ENCODE peak calls at places on chromosomes 11 and 22, in eight cellular contexts. One of them, this sample, is unnamed.

GRCh38 chr11:130522284-130522961 is 74.0 kb downstream of the ADAMTS15 start:
- DNase-seq in Peyer's patch: peak; percentile 32
- DNase-seq in H54: peak; percentile 73
- DNase-seq in A549: peak; percentile 81
- DNase-seq in suprapubic skin: peak; percentile 94
- DNase-seq in uterus: peak; percentile 95
- DNase-seq in GM12891: no peak
- DNase-seq in transverse colon: peak; percentile 76
- DNase-seq in this sample: no peak

GRCh38 chr11:46278387-46279173 is 1.1 kb downstream of the CREB3L1 start:
- DNase-seq in H54: peak; percentile 82
- DNase-seq in GM12891: no peak
- DNase-seq in uterus: peak; percentile 65
- DNase-seq in transverse colon: peak; percentile 79
- DNase-seq in A549: no peak
- DNase-seq in suprapubic skin: no peak
- DNase-seq in Peyer's patch: no peak
- DNase-seq in this sample: no peak

GRCh38 chr11:111512296-111513239 is at the start of gene BTG4:
- DNase-seq in suprapubic skin: no peak
- DNase-seq in GM12891: peak; percentile 35
- DNase-seq in A549: peak; percentile 31
- DNase-seq in H54: no peak
- DNase-seq in Peyer's patch: no peak
- DNase-seq in uterus: no peak
- DNase-seq in transverse colon: peak; percentile 8
- DNase-seq in this sample: peak; percentile 19

GRCh38 chr11:122737951-122738693 is 82.6 kb downstream of the UBASH3B start:
- DNase-seq in suprapubic skin: no peak
- DNase-seq in transverse colon: no peak
- DNase-seq in H54: no peak
- DNase-seq in GM12891: no peak
- DNase-seq in uterus: no peak
- DNase-seq in Peyer's patch: no peak
- DNase-seq in A549: no peak
- DNase-seq in this sample: no peak

GRCh38 chr11:116826751-116827431 is 2.8 kb upstream of the APOC3 start:
- DNase-seq in H54: no peak
- DNase-seq in GM12891: no peak
- DNase-seq in uterus: no peak
- DNase-seq in Peyer's patch: no peak
- DNase-seq in suprapubic skin: no peak
- DNase-seq in transverse colon: no peak
- DNase-seq in A549: no peak
- DNase-seq in this sample: no peak

GRCh38 chr11:125084761-125085231 is 21.7 kb downstream of the SLC37A2 start:
- DNase-seq in suprapubic skin: no peak
- DNase-seq in H54: no peak
- DNase-seq in GM12891: no peak
- DNase-seq in transverse colon: no peak
- DNase-seq in Peyer's patch: no peak
- DNase-seq in uterus: no peak
- DNase-seq in A549: no peak
- DNase-seq in this sample: no peak

GRCh38 chr11:45161252-45162063 is 15.0 kb downstream of the PRDM11 start:
- DNase-seq in GM12891: no peak
- DNase-seq in H54: no peak
- DNase-seq in uterus: no peak
- DNase-seq in transverse colon: no peak
- DNase-seq in A549: no peak
- DNase-seq in Peyer's patch: no peak
- DNase-seq in suprapubic skin: no peak
- DNase-seq in this sample: no peak

GRCh38 chr22:41504397-41504796 is 35.5 kb downstream of the ACO2 start:
- DNase-seq in suprapubic skin: no peak
- DNase-seq in GM12891: no peak
- DNase-seq in uterus: no peak
- DNase-seq in transverse colon: no peak
- DNase-seq in H54: no peak
- DNase-seq in A549: no peak
- DNase-seq in Peyer's patch: no peak
- DNase-seq in this sample: no peak

GRCh38 chr22:18970948-18971315 is 34.8 kb upstream of the PRODH start:
- DNase-seq in uterus: no peak
- DNase-seq in H54: no peak
- DNase-seq in suprapubic skin: no peak
- DNase-seq in GM12891: no peak
- DNase-seq in Peyer's patch: no peak
- DNase-seq in A549: no peak
- DNase-seq in transverse colon: no peak
- DNase-seq in this sample: no peak

GRCh38 chr11:77122576-77123212 is 5.4 kb upstream of the MYO7A start:
- DNase-seq in A549: no peak
- DNase-seq in H54: no peak
- DNase-seq in transverse colon: no peak
- DNase-seq in suprapubic skin: no peak
- DNase-seq in uterus: no peak
- DNase-seq in Peyer's patch: no peak
- DNase-seq in GM12891: no peak
- DNase-seq in this sample: no peak

GRCh38 chr22:27986937-27987336 is 67.9 kb upstream of the PITPNB start:
- DNase-seq in transverse colon: no peak
- DNase-seq in A549: no peak
- DNase-seq in suprapubic skin: no peak
- DNase-seq in uterus: no peak
- DNase-seq in GM12891: no peak
- DNase-seq in Peyer's patch: no peak
- DNase-seq in H54: no peak
- DNase-seq in this sample: no peak

GRCh38 chr11:71203681-71204080 is 48.7 kb downstream of the SHANK2 start:
- DNase-seq in suprapubic skin: no peak
- DNase-seq in transverse colon: no peak
- DNase-seq in uterus: no peak
- DNase-seq in GM12891: no peak
- DNase-seq in H54: no peak
- DNase-seq in A549: no peak
- DNase-seq in Peyer's patch: no peak
- DNase-seq in this sample: no peak

GRCh38 chr22:19822301-19823117 is 32.2 kb downstream of the GNB1L start:
- DNase-seq in A549: no peak
- DNase-seq in Peyer's patch: no peak
- DNase-seq in transverse colon: peak; percentile 3
- DNase-seq in uterus: no peak
- DNase-seq in GM12891: peak; percentile 12
- DNase-seq in H54: no peak
- DNase-seq in suprapubic skin: no peak
- DNase-seq in this sample: peak; percentile 13

GRCh38 chr11:48169259-48169658 is 47.4 kb upstream of the OR4B1 start:
- DNase-seq in GM12891: no peak
- DNase-seq in A549: no peak
- DNase-seq in transverse colon: no peak
- DNase-seq in suprapubic skin: no peak
- DNase-seq in Peyer's patch: no peak
- DNase-seq in uterus: no peak
- DNase-seq in H54: no peak
- DNase-seq in this sample: no peak

GRCh38 chr11:25163421-25163820 is 666.6 kb downstream of the LUZP2 start:
- DNase-seq in suprapubic skin: no peak
- DNase-seq in uterus: no peak
- DNase-seq in GM12891: no peak
- DNase-seq in H54: no peak
- DNase-seq in A549: no peak
- DNase-seq in Peyer's patch: no peak
- DNase-seq in transverse colon: no peak
- DNase-seq in this sample: no peak

GRCh38 chr11:65491614-65492386 is 7.0 kb upstream of the MALAT1 start:
- DNase-seq in GM12891: no peak
- DNase-seq in H54: no peak
- DNase-seq in A549: peak; percentile 96
- DNase-seq in suprapubic skin: peak; percentile 95
- DNase-seq in transverse colon: peak; percentile 90
- DNase-seq in Peyer's patch: no peak
- DNase-seq in uterus: peak; percentile 87
- DNase-seq in this sample: no peak

GRCh38 chr11:65492387-65492636 is 6.5 kb upstream of the MALAT1 start:
- DNase-seq in uterus: no peak
- DNase-seq in suprapubic skin: no peak
- DNase-seq in H54: no peak
- DNase-seq in transverse colon: no peak
- DNase-seq in GM12891: no peak
- DNase-seq in A549: no peak
- DNase-seq in Peyer's patch: no peak
- DNase-seq in this sample: no peak

GRCh38 chr11:65493367-65494176 is 5.3 kb upstream of the MALAT1 start:
- DNase-seq in A549: peak; percentile 95
- DNase-seq in GM12891: no peak
- DNase-seq in H54: no peak
- DNase-seq in suprapubic skin: peak; percentile 95
- DNase-seq in transverse colon: peak; percentile 83
- DNase-seq in Peyer's patch: no peak
- DNase-seq in uterus: peak; percentile 86
- DNase-seq in this sample: no peak

GRCh38 chr11:65491163-65491465 is 7.7 kb upstream of the MALAT1 start:
- DNase-seq in H54: no peak
- DNase-seq in suprapubic skin: peak; percentile 64
- DNase-seq in GM12891: no peak
- DNase-seq in transverse colon: no peak
- DNase-seq in Peyer's patch: no peak
- DNase-seq in A549: no peak
- DNase-seq in uterus: no peak
- DNase-seq in this sample: no peak

GRCh38 chr11:65492637-65493366 is 6.0 kb upstream of the MALAT1 start:
- DNase-seq in uterus: peak; percentile 97
- DNase-seq in GM12891: no peak
- DNase-seq in A549: peak; percentile 91
- DNase-seq in transverse colon: peak; percentile 87
- DNase-seq in H54: no peak
- DNase-seq in suprapubic skin: peak; percentile 93
- DNase-seq in Peyer's patch: no peak
- DNase-seq in this sample: no peak
- TF ChIP-seq POLR2A in uterus: peak; percentile 45
- TF ChIP-seq POLR2A in GM12891: peak; percentile 39
- TF ChIP-seq POLR2A in A549: peak; percentile 37
- TF ChIP-seq POLR2A in transverse colon: peak; percentile 63
- TF ChIP-seq POLR2A in H54: peak; percentile 40
- TF ChIP-seq POLR2A in suprapubic skin: peak; percentile 72
- TF ChIP-seq POLR2A in Peyer's patch: no peak
- TF ChIP-seq POLR2A in this sample: peak; percentile 72

DNA sequence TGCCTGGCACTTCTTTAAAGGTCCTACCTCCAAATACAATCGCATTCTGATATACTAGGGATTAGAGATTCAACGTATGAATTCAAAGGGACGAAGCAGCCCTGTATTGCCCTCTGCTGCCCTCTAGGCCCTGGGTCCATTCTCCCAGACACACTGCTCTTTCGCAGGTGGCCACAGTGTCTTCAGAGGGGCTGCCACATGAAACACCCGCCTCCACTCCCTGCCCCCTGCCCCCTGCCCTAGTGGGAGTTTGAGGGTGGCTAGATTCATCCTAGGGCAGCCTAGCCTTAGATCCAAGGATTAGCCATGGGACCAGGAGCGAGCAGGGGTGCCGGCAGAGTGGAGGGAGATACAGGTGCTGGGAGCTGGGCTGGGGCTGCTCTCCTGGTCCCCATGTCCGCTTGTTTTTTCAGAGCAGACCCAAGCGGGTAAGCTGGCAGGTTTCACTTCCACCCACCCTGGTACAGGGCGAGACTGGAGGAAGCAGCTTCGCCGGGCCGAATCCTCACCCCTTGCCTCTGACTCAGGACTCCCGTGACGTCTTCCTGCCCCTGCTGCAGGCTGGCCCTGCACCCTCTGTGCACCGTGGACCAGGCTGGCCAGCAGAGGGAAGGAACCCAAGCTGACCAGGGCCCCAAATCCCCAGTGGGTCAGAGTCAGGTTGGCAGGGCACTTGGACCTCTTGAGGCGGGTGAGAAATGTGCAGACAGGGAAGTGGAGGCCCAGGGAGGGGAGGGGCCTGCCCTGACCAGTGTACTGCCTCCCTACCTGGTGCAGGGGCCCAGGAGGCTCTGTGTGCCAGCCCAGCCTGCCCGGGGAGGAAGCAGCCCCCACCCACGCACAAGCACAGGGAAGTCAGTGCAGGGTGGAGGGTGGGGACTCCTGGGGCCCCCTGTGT is 28.4 kb upstream of the HMOX1 start:
- DNase-seq in suprapubic skin: peak; percentile 85
- DNase-seq in uterus: peak; percentile 59
- DNase-seq in A549: peak; percentile 50
- DNase-seq in H54: no peak
- DNase-seq in Peyer's patch: peak; percentile 86
- DNase-seq in GM12891: no peak
- DNase-seq in transverse colon: peak; percentile 80
- DNase-seq in this sample: no peak
- TF ChIP-seq POLR2A in suprapubic skin: no peak
- TF ChIP-seq POLR2A in uterus: no peak
- TF ChIP-seq POLR2A in A549: no peak
- TF ChIP-seq POLR2A in H54: no peak
- TF ChIP-seq POLR2A in Peyer's patch: no peak
- TF ChIP-seq POLR2A in GM12891: no peak
- TF ChIP-seq POLR2A in transverse colon: peak; percentile 8
- TF ChIP-seq POLR2A in this sample: peak; percentile 25

DNA sequence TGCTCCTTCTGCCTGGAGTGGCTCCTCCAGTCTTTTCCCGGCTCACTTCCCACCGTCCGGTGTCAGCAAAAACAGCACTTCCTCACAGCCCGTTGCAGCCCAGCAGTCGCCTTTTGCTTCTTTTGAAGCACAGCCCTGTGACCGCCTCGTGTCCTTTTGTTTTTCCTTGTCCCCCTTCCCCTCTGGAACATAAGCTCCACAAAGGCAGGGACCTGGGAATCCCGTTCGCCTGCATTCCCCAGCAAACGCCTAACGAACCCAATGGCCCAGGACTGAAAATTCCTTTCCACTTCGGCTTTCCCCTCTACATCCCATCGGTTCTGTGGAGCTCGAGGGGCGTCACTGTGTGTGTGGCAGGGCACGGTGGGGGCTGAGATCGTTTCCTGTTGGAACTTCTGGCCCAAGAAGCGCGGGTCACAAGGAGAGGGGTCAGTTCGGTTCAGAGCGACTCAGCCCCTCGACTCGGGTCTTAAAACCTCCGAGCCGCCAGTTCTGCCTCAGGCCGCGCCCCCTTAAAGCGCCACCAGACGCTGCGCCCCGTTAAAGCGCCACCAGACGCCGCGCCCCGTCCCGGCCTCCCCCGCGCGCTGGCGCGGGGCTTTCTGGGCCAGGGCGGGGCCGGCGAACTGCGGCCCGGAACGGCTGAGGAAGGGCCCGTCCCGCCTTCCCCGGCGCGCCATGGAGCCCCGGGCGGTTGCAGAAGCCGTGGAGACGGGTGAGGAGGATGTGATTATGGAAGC is 839 bp downstream of the RIC8A start:
- DNase-seq in Peyer's patch: peak; percentile 77
- DNase-seq in H54: peak; percentile 79
- DNase-seq in A549: peak; percentile 80
- DNase-seq in suprapubic skin: peak; percentile 90
- DNase-seq in uterus: peak; percentile 68
- DNase-seq in GM12891: peak; percentile 98
- DNase-seq in transverse colon: peak; percentile 88
- DNase-seq in this sample: peak; percentile 98
- TF ChIP-seq POLR2A in Peyer's patch: peak; percentile 77
- TF ChIP-seq POLR2A in H54: peak; percentile 56
- TF ChIP-seq POLR2A in A549: peak; percentile 75
- TF ChIP-seq POLR2A in suprapubic skin: peak; percentile 63
- TF ChIP-seq POLR2A in uterus: peak; percentile 86
- TF ChIP-seq POLR2A in GM12891: peak; percentile 54
- TF ChIP-seq POLR2A in transverse colon: peak; percentile 80
- TF ChIP-seq POLR2A in this sample: peak; percentile 71

GRCh38 chr11:41289408-41289807 is 170.0 kb downstream of the LRRC4C start:
- DNase-seq in transverse colon: peak; percentile 7
- DNase-seq in uterus: no peak
- DNase-seq in H54: no peak
- DNase-seq in A549: no peak
- DNase-seq in Peyer's patch: no peak
- DNase-seq in GM12891: no peak
- DNase-seq in suprapubic skin: no peak
- DNase-seq in this sample: no peak
- TF ChIP-seq POLR2A in transverse colon: no peak
- TF ChIP-seq POLR2A in uterus: no peak
- TF ChIP-seq POLR2A in H54: no peak
- TF ChIP-seq POLR2A in A549: no peak
- TF ChIP-seq POLR2A in Peyer's patch: no peak
- TF ChIP-seq POLR2A in GM12891: no peak
- TF ChIP-seq POLR2A in suprapubic skin: no peak
- TF ChIP-seq POLR2A in this sample: no peak